ENCODE peak calls at places on chromosome 20, in nine cellular contexts. I, M, Z, O, W, P, B, A and X are unnamed samples.

GRCh38 chr20:15406072-15406471 is 1068.7 kb upstream of the FLRT3 start:
- DNase-seq in I (no peak), M (no peak), Z (no peak), O (no peak), W (no peak), P (no peak), B (no peak), A (no peak), X (no peak)

GRCh38 chr20:34874094-34874654 is 1.5 kb upstream of the GGT7 start:
- DNase-seq in I (peak; percentile 94), M (peak; percentile 90), Z (peak; percentile 76), O (no peak), W (peak; percentile 41), P (peak; percentile 77), B (no peak), A (peak; percentile 74), X (no peak)

GRCh38 chr20:24470031-24470781 is 777 bp downstream of the SYNDIG1 start:
- DNase-seq in I (no peak), M (no peak), Z (no peak), O (no peak), W (no peak), P (no peak), B (no peak), A (no peak), X (no peak)

GRCh38 chr20:37378785-37379598 is 33.1 kb downstream of the SRC start:
- DNase-seq in I (peak; percentile 57), M (no peak), Z (no peak), O (peak; percentile 61), W (no peak), P (no peak), B (no peak), A (no peak), X (no peak)

GRCh38 chr20:19129976-19130612 is 82.3 kb upstream of the SLC24A3 start:
- DNase-seq in I (no peak), M (no peak), Z (no peak), O (no peak), W (no peak), P (no peak), B (no peak), A (no peak), X (no peak)

GRCh38 chr20:41408986-41409385 is 42.4 kb upstream of the EMILIN3 start:
- DNase-seq in I (no peak), M (no peak), Z (no peak), O (no peak), W (no peak), P (no peak), B (no peak), A (no peak), X (no peak)

GRCh38 chr20:39468703-39469102 is 506.6 kb downstream of the DHX35 start:
- DNase-seq in I (no peak), M (no peak), Z (no peak), O (no peak), W (no peak), P (no peak), B (no peak), A (no peak), X (no peak)

GRCh38 chr20:61185841-61186601 is 66.0 kb upstream of the CDH4 start:
- DNase-seq in I (peak; percentile 88), M (no peak), Z (no peak), O (no peak), W (no peak), P (peak; percentile 39), B (no peak), A (peak; percentile 90), X (no peak)

GRCh38 chr20:1301031-1301529 is 27.9 kb downstream of the SDCBP2 start:
- DNase-seq in I (peak; percentile 69), M (no peak), Z (no peak), O (no peak), W (peak; percentile 67), P (no peak), B (no peak), A (no peak), X (no peak)

GRCh38 chr20:63740070-63740500 is 509 bp downstream of the SLC2A4RG start:
- DNase-seq in I (peak; percentile 26), M (peak; percentile 42), Z (peak; percentile 60), O (peak; percentile 82), W (peak; percentile 44), P (no peak), B (no peak), A (no peak), X (peak; percentile 51)

GRCh38 chr20:46221271-46221670 is 87.0 kb downstream of the CDH22 start:
- DNase-seq in I (no peak), M (no peak), Z (no peak), O (no peak), W (no peak), P (no peak), B (no peak), A (no peak), X (no peak)

GRCh38 chr20:46220808-46221207 is 87.5 kb downstream of the CDH22 start:
- DNase-seq in I (no peak), M (no peak), Z (no peak), O (no peak), W (no peak), P (no peak), B (no peak), A (no peak), X (no peak)

GRCh38 chr20:46219190-46219589 is 89.1 kb downstream of the CDH22 start:
- DNase-seq in I (no peak), M (no peak), Z (no peak), O (no peak), W (no peak), P (no peak), B (no peak), A (no peak), X (no peak)

GRCh38 chr20:46219920-46220319 is 88.4 kb downstream of the CDH22 start:
- DNase-seq in I (no peak), M (no peak), Z (no peak), O (no peak), W (no peak), P (no peak), B (no peak), A (no peak), X (no peak)

DNA sequence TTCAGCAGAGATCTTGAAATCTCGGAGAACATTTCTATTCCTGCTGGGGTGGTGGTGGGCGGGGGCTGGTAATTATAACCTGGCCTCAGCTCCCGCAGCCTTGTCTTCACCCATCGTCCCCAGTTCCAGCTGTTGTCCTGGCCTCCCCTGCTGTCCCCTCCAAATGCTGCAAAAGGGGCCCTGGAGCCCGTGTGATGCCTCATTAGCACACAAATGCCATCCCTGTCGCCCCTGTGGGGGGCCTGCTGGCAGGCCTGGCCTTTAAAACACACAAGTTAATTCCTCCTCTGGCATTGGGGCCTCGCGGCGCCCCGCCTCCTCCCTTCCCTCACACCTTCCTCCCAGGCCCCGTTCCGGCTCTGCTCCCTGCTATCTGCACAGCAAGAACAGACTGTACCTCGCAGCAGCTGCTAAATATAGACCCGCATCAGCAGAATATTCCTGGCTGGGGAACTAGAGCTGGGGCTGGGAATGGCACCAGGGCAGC is 85.7 kb downstream of the CDH22 start:
- DNase-seq in I (no peak), M (no peak), Z (no peak), O (no peak), W (no peak), P (no peak), B (no peak), A (no peak), X (no peak)
- TF ChIP-seq CTCF in I (no peak), M (no peak), Z (no peak), O (no peak), W (no peak), P (no peak), B (no peak), A (no peak), X (no peak)

GRCh38 chr20:48770700-48771099 is 57.1 kb downstream of the PREX1 start:
- DNase-seq in I (no peak), M (no peak), Z (no peak), O (no peak), W (no peak), P (no peak), B (no peak), A (no peak), X (no peak)
- TF ChIP-seq CTCF in I (no peak), M (no peak), Z (no peak), O (no peak), W (no peak), P (no peak), B (no peak), A (no peak), X (no peak)

GRCh38 chr20:32436142-32436861 is 78.2 kb downstream of the ASXL1 start:
- DNase-seq in I (no peak), M (no peak), Z (no peak), O (no peak), W (peak; percentile 7), P (no peak), B (no peak), A (no peak), X (no peak)

GRCh38 chr20:32436968-32437367 is 78.8 kb downstream of the ASXL1 start:
- DNase-seq in I (no peak), M (no peak), Z (no peak), O (no peak), W (peak; percentile 8), P (no peak), B (no peak), A (no peak), X (no peak)

GRCh38 chr20:32439132-32439829 is 81.2 kb downstream of the ASXL1 start:
- DNase-seq in I (peak; percentile 55), M (no peak), Z (no peak), O (no peak), W (no peak), P (peak; percentile 16), B (no peak), A (peak; percentile 37), X (no peak)

GRCh38 chr20:32438331-32438858 is 80.3 kb downstream of the ASXL1 start:
- DNase-seq in I (no peak), M (no peak), Z (no peak), O (no peak), W (no peak), P (no peak), B (no peak), A (no peak), X (no peak)

GRCh38 chr20:32437391-32438074 is 79.4 kb downstream of the ASXL1 start:
- DNase-seq in I (no peak), M (no peak), Z (no peak), O (no peak), W (peak; percentile 26), P (no peak), B (no peak), A (no peak), X (no peak)
- TF ChIP-seq CTCF in I (peak; percentile 31), M (no peak), Z (peak; percentile 16), O (peak; percentile 11), W (peak; percentile 26), P (peak; percentile 10), B (no peak), A (peak; percentile 37), X (no peak)

DNA sequence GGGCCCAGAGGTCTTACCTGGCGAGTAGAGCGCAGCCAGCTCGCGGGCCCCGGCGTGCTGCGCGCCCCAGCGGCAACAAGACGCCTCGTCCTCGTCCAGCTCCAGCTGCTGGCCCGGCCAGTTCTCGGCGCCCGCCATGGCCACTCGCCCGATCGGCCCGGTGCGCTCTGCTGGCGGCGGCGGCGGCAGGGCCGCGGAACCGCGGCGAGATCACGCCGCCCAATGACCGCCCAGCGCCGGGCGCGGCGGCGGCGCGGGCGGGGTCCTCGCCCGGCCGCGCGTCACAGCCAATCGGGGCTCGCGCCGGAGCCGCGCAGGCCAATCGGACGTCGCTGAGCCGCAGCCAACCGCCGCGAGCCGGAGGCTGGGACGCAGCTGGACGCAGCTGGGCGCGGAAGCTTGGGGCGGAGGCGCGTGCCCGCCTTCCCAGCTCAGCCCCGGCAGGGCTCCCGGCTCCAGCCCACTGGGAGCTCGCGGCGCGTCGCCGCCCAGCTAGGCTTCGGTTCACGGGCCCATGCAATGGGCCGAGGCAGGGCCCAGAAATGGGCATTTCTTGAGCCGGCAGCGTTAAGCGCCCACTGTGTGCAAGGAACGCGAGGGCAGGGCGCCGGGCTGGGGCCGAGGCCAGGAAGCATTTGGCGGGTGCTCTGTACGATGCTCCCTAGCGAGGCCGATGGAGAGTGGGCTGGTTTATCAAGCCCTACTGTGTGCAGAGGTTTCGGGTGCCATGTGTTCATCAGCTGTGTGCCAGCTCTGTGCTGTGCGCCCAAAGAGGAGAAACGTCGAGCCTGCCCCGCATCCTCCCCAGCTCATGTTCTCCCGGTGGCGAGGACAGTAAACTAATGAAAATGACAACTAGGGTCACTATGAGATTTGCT is at the start of gene PEDS1:
- DNase-seq in I (peak; percentile 92), M (peak; percentile 81), Z (peak; percentile 94), O (peak; percentile 97), W (peak; percentile 81), P (peak; percentile 75), B (peak; percentile 80), A (peak; percentile 80), X (peak; percentile 83)
- TF ChIP-seq CTCF in I (no peak), M (no peak), Z (no peak), O (no peak), W (no peak), P (no peak), B (no peak), A (no peak), X (no peak)